ENCODE peak calls at places on chromosomes 16 and 17, in six cellular contexts. Q is Panc1, B is GM12892, U is AG04450, I is HEK293T, M is H7. K is an unnamed sample.
A peak's percentile ranks its signal among the peaks of the same experiment; 100 is the strongest.

GRCh38 chr17:7475764-7476422 is 3.5 kb downstream of the ZBTB4 start:
- DNase-seq in U (no peak), M (no peak), I (no peak), B (no peak), Q (no peak), K (no peak)

GRCh38 chr16:1413684-1414531 is 596 bp downstream of the UNKL start:
- DNase-seq in I (peak; percentile 60), M (peak; percentile 96), U (no peak), Q (no peak), B (peak; percentile 69), K (no peak)

GRCh38 chr17:40419559-40420331 is 2.0 kb upstream of the TOP2A start:
- DNase-seq in I (no peak), Q (no peak), B (no peak), M (no peak), U (no peak), K (no peak)

GRCh38 chr16:57084257-57084770 is 8.1 kb upstream of the CPNE2 start:
- DNase-seq in I (peak; percentile 83), M (peak; percentile 91), U (peak; percentile 32), Q (peak; percentile 53), B (peak; percentile 79), K (no peak)

GRCh38 chr16:46928811-46929210 is 44.6 kb downstream of the GPT2 start:
- DNase-seq in M (no peak), I (no peak), Q (no peak), B (no peak), U (no peak), K (no peak)

GRCh38 chr17:18921912-18922451 is 30.0 kb upstream of the SLC5A10 start:
- DNase-seq in Q (no peak), I (no peak), B (no peak), U (peak; percentile 13), M (no peak), K (no peak)

GRCh38 chr16:89291776-89292175 is 74.3 kb downstream of the ZNF778 start:
- DNase-seq in M (no peak), Q (no peak), B (no peak), U (no peak), I (no peak), K (no peak)

GRCh38 chr17:76689859-76690258 is 20.9 kb downstream of the MXRA7 start:
- DNase-seq in U (no peak), M (no peak), Q (no peak), I (no peak), B (no peak), K (no peak)

GRCh38 chr16:4895366-4895765 is 41.6 kb downstream of the PPL start:
- DNase-seq in I (no peak), U (no peak), B (no peak), M (peak; percentile 60), Q (no peak), K (no peak)

GRCh38 chr16:50224297-50224696 is 42.1 kb upstream of the ADCY7 start:
- DNase-seq in M (no peak), U (no peak), Q (no peak), B (no peak), I (no peak), K (no peak)

GRCh38 chr16:4754865-4755264 is 12.1 kb downstream of the ZNF500 start:
- DNase-seq in Q (no peak), M (no peak), U (no peak), B (no peak), I (no peak), K (no peak)

GRCh38 chr17:44967026-44967906 is 837 bp downstream of the C1QL1 start:
- DNase-seq in U (no peak), I (no peak), Q (no peak), M (peak; percentile 82), B (no peak), K (no peak)

GRCh38 chr16:52976539-52977167 is 76.0 kb downstream of the CHD9NB start:
- DNase-seq in I (peak; percentile 42), U (no peak), M (peak; percentile 24), B (peak; percentile 5), Q (no peak), K (no peak)

GRCh38 chr17:57993471-57994365 is 5.7 kb upstream of the VEZF1 start:
- DNase-seq in I (no peak), M (no peak), B (no peak), Q (no peak), U (no peak), K (no peak)

GRCh38 chr16:72620348-72620747 is 427.6 kb downstream of the ZFHX3 start:
- DNase-seq in U (no peak), Q (no peak), M (no peak), B (no peak), I (no peak), K (no peak)

GRCh38 chr16:83845263-83845662 is 37.5 kb downstream of the HSBP1 start:
- DNase-seq in B (no peak), Q (no peak), M (no peak), U (no peak), I (no peak), K (no peak)

GRCh38 chr16:23288726-23289512 is 13.2 kb upstream of the SCNN1B start:
- DNase-seq in M (no peak), I (no peak), U (no peak), Q (no peak), B (no peak), K (no peak)

GRCh38 chr16:4486126-4486893 is 10.1 kb downstream of the HMOX2 start:
- DNase-seq in B (no peak), M (no peak), Q (no peak), I (no peak), U (no peak), K (no peak)

GRCh38 chr16:87581867-87582220 is 20.5 kb upstream of the JPH3 start:
- DNase-seq in M (no peak), B (no peak), Q (peak; percentile 80), U (peak; percentile 95), I (peak; percentile 57), K (no peak)

GRCh38 chr16:10992797-10993196 is 48.4 kb downstream of the CLEC16A start:
- DNase-seq in M (peak; percentile 66), B (no peak), I (no peak), U (peak; percentile 75), Q (peak; percentile 36), K (no peak)

GRCh38 chr16:85750827-85751641 is at the start of gene C16orf74:
- DNase-seq in I (peak; percentile 80), B (peak; percentile 64), U (no peak), M (peak; percentile 95), Q (no peak), K (no peak)

GRCh38 chr17:1724351-1724868 is at the start of gene WDR81:
- DNase-seq in B (peak; percentile 97), Q (no peak), I (peak; percentile 87), U (no peak), M (peak; percentile 98), K (no peak)

GRCh38 chr17:56893503-56893902 is 20.3 kb downstream of the TRIM25 start:
- DNase-seq in I (no peak), Q (no peak), U (no peak), B (no peak), M (peak; percentile 43), K (no peak)

GRCh38 chr16:73949574-73950348 is 346.9 kb upstream of the PSMD7 start:
- DNase-seq in U (peak; percentile 66), B (no peak), Q (no peak), M (no peak), I (no peak), K (no peak)

GRCh38 chr17:81440511-81441244 is 45.4 kb downstream of the BAHCC1 start:
- DNase-seq in B (peak; percentile 83), U (no peak), M (peak; percentile 99), I (peak; percentile 88), Q (no peak), K (no peak)

GRCh38 chr17:69912819-69913218 is 162.2 kb upstream of the KCNJ16 start:
- DNase-seq in U (no peak), B (no peak), M (no peak), Q (no peak), I (no peak), K (no peak)

GRCh38 chr17:45190503-45191282 is 29.0 kb downstream of the HEXIM2 start:
- DNase-seq in Q (no peak), M (peak; percentile 2), U (no peak), B (no peak), I (no peak), K (no peak)

GRCh38 chr16:58461640-58462039 is 38.3 kb upstream of the NDRG4 start:
- DNase-seq in I (no peak), M (no peak), B (no peak), U (no peak), Q (no peak), K (no peak)

GRCh38 chr16:48999034-48999433 is 282.6 kb downstream of the CBLN1 start:
- DNase-seq in Q (no peak), M (no peak), U (no peak), B (no peak), I (no peak), K (no peak)

GRCh38 chr16:59552164-59552563 is 818.0 kb upstream of the GOT2 start:
- DNase-seq in M (no peak), U (no peak), Q (no peak), B (no peak), I (no peak), K (no peak)

GRCh38 chr17:48604770-48605329 is at the start of gene HOXB6:
- DNase-seq in I (no peak), B (no peak), M (no peak), U (no peak), Q (no peak), K (no peak)

GRCh38 chr16:54284319-54284930 is 2.2 kb downstream of the IRX3 start:
- DNase-seq in I (no peak), M (peak; percentile 81), U (no peak), Q (no peak), B (no peak), K (no peak)

GRCh38 chr17:73770115-73770848 is 126.0 kb upstream of the SDK2 start:
- DNase-seq in I (peak; percentile 59), Q (peak; percentile 4), M (no peak), B (no peak), U (peak; percentile 32), K (no peak)

GRCh38 chr16:4342866-4343744 is 8.0 kb downstream of the PAM16 start:
- DNase-seq in U (no peak), M (no peak), Q (no peak), B (no peak), I (no peak), K (no peak)

GRCh38 chr16:1614226-1615102 is 2.3 kb downstream of the CRAMP1 start:
- DNase-seq in U (no peak), I (peak; percentile 49), M (peak; percentile 89), B (peak; percentile 58), Q (no peak), K (no peak)

GRCh38 chr17:44909681-44910144 is 5.6 kb downstream of the GFAP start:
- DNase-seq in Q (no peak), M (peak; percentile 35), I (no peak), B (no peak), U (peak; percentile 20), K (peak; percentile 49)

GRCh38 chr17:77880702-77881450 is 77.6 kb upstream of the TNRC6C start:
- DNase-seq in U (no peak), B (no peak), Q (no peak), M (peak; percentile 43), I (no peak), K (no peak)